ENCODE peak calls at places on chromosomes 12 and 14, in ten cellular contexts. V is lower leg skin; G is iPS-NIHi11; Z is cardiac muscle cell; N is stimulated activated naive B cell treated with anti-CD40 and anti-IgM and Interleukin-4, amounts not matched to agents 10 μg/mL and 1 μg/mL and 100 μg/mL, for 72 hours; U is activated CD4-positive, alpha-beta T cell treated with anti-CD3 and anti-CD28 coated beads, Interleukin-2, amount 50 U/mL, for 24 hours; T is amygdala; Q is AML-193; X is stimulated activated CD4-positive, alpha-beta T cell treated with anti-CD3 and anti-CD28 coated beads, Interleukin-1b, Interleukin-23, amount 100 ng/mL, for 24 hours; L is GM12891. M is an unnamed sample.

GRCh38 chr14:57295261-57295660 is 26.5 kb downstream of the AP5M1 start:
- DNase-seq in U (no peak), T (no peak), N (no peak), G (no peak), L (no peak), Z (no peak), X (no peak), V (no peak), Q (no peak), M (no peak)

GRCh38 chr12:46887870-46888269 is 62.1 kb upstream of the SLC38A4 start:
- DNase-seq in U (no peak), N (no peak), X (no peak), Q (no peak), V (no peak), L (no peak), T (no peak), G (no peak), Z (no peak), M (no peak)

GRCh38 chr14:79663453-79663852 is 547.9 kb downstream of the DIO2 start:
- DNase-seq in N (no peak), Z (no peak), X (no peak), U (no peak), L (no peak), Q (no peak), V (no peak), G (no peak), T (no peak), M (no peak)

GRCh38 chr12:91346827-91347226 is 164.2 kb upstream of the DCN start:
- DNase-seq in N (no peak), T (no peak), L (no peak), Q (no peak), U (no peak), Z (no peak), G (no peak), X (no peak), V (no peak), M (no peak)

GRCh38 chr12:12995088-12995487 is 5.0 kb downstream of the HEBP1 start:
- DNase-seq in L (no peak), G (no peak), N (no peak), V (no peak), T (no peak), U (no peak), Q (no peak), Z (no peak), X (no peak), M (no peak)

GRCh38 chr12:93773122-93773871 is 96.1 kb downstream of the CRADD start:
- DNase-seq in T (no peak), Q (peak; percentile 51), V (no peak), G (no peak), U (peak; percentile 63), N (no peak), Z (peak; percentile 76), X (peak; percentile 40), L (no peak), M (peak; percentile 56)

GRCh38 chr12:112879191-112879705 is 27.5 kb upstream of the OAS1 start:
- DNase-seq in U (no peak), V (peak; percentile 67), T (no peak), Z (no peak), Q (no peak), N (no peak), X (no peak), L (no peak), G (no peak), M (no peak)

GRCh38 chr14:68506645-68507405 is 286.0 kb downstream of the ZFP36L1 start:
- DNase-seq in N (peak; percentile 59), U (no peak), V (peak; percentile 61), G (no peak), Q (no peak), T (no peak), L (no peak), Z (no peak), X (no peak), M (no peak)

GRCh38 chr14:61077946-61078738 is 97.1 kb downstream of the SLC38A6 start:
- DNase-seq in T (no peak), G (no peak), N (no peak), L (no peak), U (no peak), X (no peak), V (no peak), Q (no peak), Z (no peak), M (no peak)

GRCh38 chr12:100375023-100375737 is 18.3 kb downstream of the SLC17A8 start:
- DNase-seq in Q (no peak), Z (peak; percentile 84), N (no peak), G (no peak), X (no peak), V (no peak), L (no peak), U (no peak), T (peak; percentile 72), M (no peak)

GRCh38 chr14:69819607-69820006 is 22.6 kb upstream of the SLC10A1 start:
- DNase-seq in N (no peak), V (peak; percentile 74), T (no peak), Z (no peak), X (no peak), L (no peak), Q (no peak), U (no peak), G (no peak), M (no peak)

GRCh38 chr14:56474419-56475022 is 105.1 kb upstream of the TMEM260 start:
- DNase-seq in Z (peak; percentile 65), T (no peak), G (peak; percentile 52), Q (peak; percentile 51), U (peak; percentile 14), L (peak; percentile 22), V (no peak), X (no peak), N (no peak), M (no peak)

GRCh38 chr14:69190191-69190590 is 1.1 kb upstream of the EXD2 start:
- DNase-seq in Q (no peak), G (no peak), U (no peak), L (no peak), V (no peak), X (no peak), Z (no peak), N (no peak), T (no peak), M (no peak)

GRCh38 chr12:94841904-94842610 is 161.4 kb downstream of the NDUFA12 start:
- DNase-seq in L (no peak), Z (no peak), X (no peak), G (no peak), N (no peak), V (no peak), T (no peak), Q (no peak), U (no peak), M (no peak)

GRCh38 chr14:92464716-92465115 is 48.9 kb upstream of the RIN3 start:
- DNase-seq in G (no peak), V (peak; percentile 62), Z (no peak), N (no peak), L (no peak), Q (no peak), U (no peak), X (no peak), T (no peak), M (no peak)

GRCh38 chr12:83190631-83191390 is 504.1 kb downstream of the TMTC2 start:
- DNase-seq in N (no peak), X (no peak), Q (no peak), V (no peak), U (no peak), Z (no peak), L (no peak), T (no peak), G (no peak), M (no peak)

GRCh38 chr14:81437226-81437625 is 37.1 kb upstream of the STON2 start:
- DNase-seq in T (no peak), U (no peak), Q (no peak), N (no peak), V (no peak), G (no peak), Z (no peak), L (no peak), X (no peak), M (no peak)

GRCh38 chr12:92706594-92706993 is 3.8 kb downstream of the PLEKHG7 start:
- DNase-seq in Z (no peak), U (no peak), Q (no peak), X (no peak), V (no peak), G (no peak), T (no peak), L (no peak), N (no peak), M (no peak)

GRCh38 chr14:73240816-73241480 is 3.6 kb downstream of the PAPLN start:
- DNase-seq in X (no peak), V (no peak), G (no peak), Q (peak; percentile 4), Z (no peak), U (no peak), N (no peak), L (no peak), T (peak; percentile 17), M (no peak)

GRCh38 chr14:92967346-92967926 is 44.5 kb downstream of the CHGA start:
- DNase-seq in X (no peak), Z (peak; percentile 58), T (no peak), N (no peak), V (no peak), U (no peak), Q (no peak), G (no peak), L (no peak), M (no peak)

GRCh38 chr14:99968156-99968920 is 96.9 kb upstream of the EVL start:
- DNase-seq in U (no peak), G (no peak), V (no peak), X (no peak), T (no peak), Z (peak; percentile 74), L (no peak), N (no peak), Q (no peak), M (no peak)

GRCh38 chr12:49338830-49339463 is 2.0 kb upstream of the C1QL4 start:
- DNase-seq in N (no peak), T (no peak), L (no peak), Z (no peak), G (no peak), Q (no peak), U (no peak), X (no peak), V (peak; percentile 79), M (no peak)

GRCh38 chr12:82942963-82943362 is 256.3 kb downstream of the TMTC2 start:
- DNase-seq in X (no peak), V (no peak), G (no peak), N (no peak), Q (no peak), U (no peak), L (no peak), Z (no peak), T (no peak), M (no peak)

GRCh38 chr12:123022846-123023245 is 42.4 kb downstream of the ARL6IP4 start:
- DNase-seq in Z (no peak), N (no peak), L (no peak), G (no peak), T (no peak), V (no peak), Q (no peak), X (no peak), U (no peak), M (no peak)

GRCh38 chr12:5220835-5221234 is 177.2 kb downstream of the KCNA5 start:
- DNase-seq in T (no peak), V (no peak), U (peak; percentile 26), L (no peak), Z (no peak), Q (no peak), N (no peak), X (peak; percentile 7), G (no peak), M (peak; percentile 1)

GRCh38 chr14:41609704-41610183 is 3.1 kb downstream of the LRFN5 start:
- DNase-seq in G (peak; percentile 55), V (peak; percentile 89), N (no peak), L (no peak), Z (peak; percentile 70), X (no peak), U (no peak), Q (no peak), T (peak; percentile 72), M (no peak)

GRCh38 chr14:87994974-87995373 is 2.0 kb upstream of the GALC start:
- DNase-seq in V (no peak), Q (no peak), G (no peak), N (peak; percentile 43), Z (peak; percentile 14), L (no peak), T (no peak), U (no peak), X (no peak), M (no peak)

GRCh38 chr12:89354630-89354931 is 2.3 kb upstream of the DUSP6 start:
- DNase-seq in V (no peak), G (no peak), Q (peak; percentile 34), Z (no peak), L (peak; percentile 12), U (no peak), T (no peak), X (no peak), N (no peak), M (no peak)